ENCODE peak calls at places on chromosomes 6 and 20, in four cellular contexts. One of them, this sample, is unnamed. For H3K4me1 and H3K36me3, the result is how much of the 10 kb centered on the place peaks cover.

GRCh38 chr6:106547961-106548453 is 81.3 kb downstream of the RTN4IP1 start:
- DNase-seq in heart left ventricle: no peak
- DNase-seq in Peyer's patch: no peak
- DNase-seq in ovary: peak
- DNase-seq in this sample: peak

GRCh38 chr20:33450867-33451266 is 7.3 kb upstream of the SNTA1 start:
- DNase-seq in heart left ventricle: no peak
- DNase-seq in Peyer's patch: no peak
- DNase-seq in ovary: no peak
- DNase-seq in this sample: no peak

GRCh38 chr20:46959081-46959692 is 64.5 kb downstream of the EYA2 start:
- DNase-seq in heart left ventricle: no peak
- DNase-seq in Peyer's patch: no peak
- DNase-seq in ovary: no peak
- DNase-seq in this sample: no peak

GRCh38 chr20:43736588-43737091 is 9.8 kb upstream of the GTSF1L start:
- DNase-seq in heart left ventricle: no peak
- DNase-seq in Peyer's patch: no peak
- DNase-seq in ovary: no peak
- DNase-seq in this sample: no peak

GRCh38 chr6:135181333-135182119 is 418 bp downstream of the MYB start:
- DNase-seq in heart left ventricle: no peak
- DNase-seq in Peyer's patch: no peak
- DNase-seq in ovary: no peak
- DNase-seq in this sample: no peak

GRCh38 chr6:149332602-149333311 is 15.2 kb downstream of the TAB2 start:
- DNase-seq in heart left ventricle: no peak
- DNase-seq in Peyer's patch: no peak
- DNase-seq in ovary: no peak
- DNase-seq in this sample: no peak

GRCh38 chr6:152904678-152905077 is 78.2 kb downstream of the FBXO5 start:
- DNase-seq in heart left ventricle: no peak
- DNase-seq in Peyer's patch: no peak
- DNase-seq in ovary: no peak
- DNase-seq in this sample: no peak

GRCh38 chr6:94636780-94637385 is 940.5 kb upstream of the MANEA start:
- DNase-seq in heart left ventricle: no peak
- DNase-seq in Peyer's patch: no peak
- DNase-seq in ovary: no peak
- DNase-seq in this sample: no peak

GRCh38 chr20:59684685-59685212 is 80.4 kb downstream of the PHACTR3 start:
- DNase-seq in heart left ventricle: no peak
- DNase-seq in Peyer's patch: no peak
- DNase-seq in ovary: no peak
- DNase-seq in this sample: no peak

GRCh38 chr6:95802978-95803377 is 212.8 kb upstream of the FUT9 start:
- DNase-seq in heart left ventricle: no peak
- DNase-seq in Peyer's patch: no peak
- DNase-seq in ovary: no peak
- DNase-seq in this sample: no peak

GRCh38 chr6:43667245-43668150 is 20.1 kb downstream of the MRPS18A start:
- DNase-seq in heart left ventricle: peak
- DNase-seq in Peyer's patch: peak
- DNase-seq in ovary: peak
- DNase-seq in this sample: peak

GRCh38 chr6:42928748-42929087 is 562 bp upstream of the CNPY3 start:
- DNase-seq in heart left ventricle: no peak
- DNase-seq in Peyer's patch: peak
- DNase-seq in ovary: no peak
- DNase-seq in this sample: no peak

GRCh38 chr6:156423829-156424228 is 353.3 kb upstream of the ARID1B start:
- DNase-seq in heart left ventricle: no peak
- DNase-seq in Peyer's patch: no peak
- DNase-seq in ovary: no peak
- DNase-seq in this sample: no peak

GRCh38 chr6:56507517-56507916 is 135.2 kb downstream of the DST start:
- DNase-seq in heart left ventricle: peak
- DNase-seq in Peyer's patch: no peak
- DNase-seq in ovary: no peak
- DNase-seq in this sample: no peak

GRCh38 chr6:159979136-159979874 is 10.4 kb downstream of the IGF2R start:
- DNase-seq in heart left ventricle: peak
- DNase-seq in Peyer's patch: no peak
- DNase-seq in ovary: no peak
- DNase-seq in this sample: no peak

GRCh38 chr6:19231878-19232519 is 605.2 kb upstream of the ID4 start:
- DNase-seq in heart left ventricle: no peak
- DNase-seq in Peyer's patch: no peak
- DNase-seq in ovary: no peak
- DNase-seq in this sample: no peak

GRCh38 chr20:39524371-39524911 is 562.3 kb downstream of the DHX35 start:
- DNase-seq in heart left ventricle: no peak
- DNase-seq in Peyer's patch: no peak
- DNase-seq in ovary: no peak
- DNase-seq in this sample: no peak

GRCh38 chr6:168260385-168260987 is 59.1 kb downstream of the DACT2 start:
- DNase-seq in heart left ventricle: no peak
- DNase-seq in Peyer's patch: no peak
- DNase-seq in ovary: no peak
- DNase-seq in this sample: no peak

GRCh38 chr6:137933696-137934095 is 66.6 kb downstream of the TNFAIP3 start:
- DNase-seq in heart left ventricle: peak
- DNase-seq in Peyer's patch: no peak
- DNase-seq in ovary: peak
- DNase-seq in this sample: no peak

GRCh38 chr6:144879436-144879835 is 594.3 kb downstream of the UTRN start:
- DNase-seq in heart left ventricle: no peak
- DNase-seq in Peyer's patch: no peak
- DNase-seq in ovary: no peak
- DNase-seq in this sample: no peak

GRCh38 chr6:38171997-38172738 is 352.6 kb downstream of the ZFAND3 start:
- DNase-seq in heart left ventricle: peak
- DNase-seq in Peyer's patch: no peak
- DNase-seq in ovary: no peak
- DNase-seq in this sample: no peak

GRCh38 chr20:38880952-38881735 is 45.1 kb upstream of the FAM83D start:
- DNase-seq in heart left ventricle: no peak
- DNase-seq in Peyer's patch: peak
- DNase-seq in ovary: no peak
- DNase-seq in this sample: no peak

GRCh38 chr20:2705931-2706645 is 13.5 kb downstream of the EBF4 start:
- DNase-seq in heart left ventricle: no peak
- DNase-seq in Peyer's patch: no peak
- DNase-seq in ovary: no peak
- DNase-seq in this sample: no peak

GRCh38 chr6:148513145-148514071 is 170.8 kb downstream of the SASH1 start:
- DNase-seq in heart left ventricle: peak
- DNase-seq in Peyer's patch: no peak
- DNase-seq in ovary: no peak
- DNase-seq in this sample: no peak

GRCh38 chr6:161369339-161369738 is 95.5 kb upstream of the AGPAT4 start:
- DNase-seq in heart left ventricle: no peak
- DNase-seq in Peyer's patch: no peak
- DNase-seq in ovary: no peak
- DNase-seq in this sample: no peak

GRCh38 chr20:9025643-9026042 is 43.2 kb upstream of the PLCB4 start:
- DNase-seq in heart left ventricle: no peak
- DNase-seq in Peyer's patch: no peak
- DNase-seq in ovary: no peak
- DNase-seq in this sample: no peak

GRCh38 chr20:47276251-47276650 is 80.2 kb downstream of the ZMYND8 start:
- DNase-seq in heart left ventricle: no peak
- DNase-seq in Peyer's patch: no peak
- DNase-seq in ovary: no peak
- DNase-seq in this sample: no peak

GRCh38 chr20:62449951-62450815 is 22.8 kb upstream of the RBBP8NL start:
- DNase-seq in heart left ventricle: peak
- DNase-seq in Peyer's patch: no peak
- DNase-seq in ovary: no peak
- DNase-seq in this sample: no peak

GRCh38 chr20:48845000-48845399 is 17.2 kb upstream of the PREX1 start:
- DNase-seq in heart left ventricle: no peak
- DNase-seq in Peyer's patch: no peak
- DNase-seq in ovary: no peak
- DNase-seq in this sample: no peak

GRCh38 chr6:138146544-138146943 is 15.2 kb upstream of the ARFGEF3 start:
- DNase-seq in heart left ventricle: no peak
- DNase-seq in Peyer's patch: no peak
- DNase-seq in ovary: no peak
- DNase-seq in this sample: no peak

GRCh38 chr6:3913077-3913957 is 64.1 kb downstream of the FAM50B start:
- DNase-seq in heart left ventricle: peak
- DNase-seq in Peyer's patch: no peak
- DNase-seq in ovary: peak
- DNase-seq in this sample: peak

GRCh38 chr20:62598761-62599194 is 43.5 kb upstream of the SLCO4A1 start:
- DNase-seq in heart left ventricle: no peak
- DNase-seq in Peyer's patch: no peak
- DNase-seq in ovary: no peak
- DNase-seq in this sample: no peak

GRCh38 chr6:4133941-4134838 is 1.2 kb downstream of the ECI2 start:
- DNase-seq in heart left ventricle: no peak
- DNase-seq in Peyer's patch: peak
- DNase-seq in ovary: peak
- DNase-seq in this sample: peak

GRCh38 chr20:3420211-3420707 is 12.8 kb upstream of the DNAAF9 start:
- DNase-seq in heart left ventricle: peak
- DNase-seq in Peyer's patch: peak
- DNase-seq in ovary: no peak
- DNase-seq in this sample: peak

GRCh38 chr6:2790588-2790987 is 25.4 kb downstream of the WRNIP1 start:
- DNase-seq in heart left ventricle: no peak
- DNase-seq in Peyer's patch: no peak
- DNase-seq in ovary: no peak
- DNase-seq in this sample: no peak

GRCh38 chr6:143556529-143556928 is 45.0 kb upstream of the FUCA2 start:
- DNase-seq in heart left ventricle: no peak
- DNase-seq in Peyer's patch: no peak
- DNase-seq in ovary: no peak
- DNase-seq in this sample: no peak

GRCh38 chr20:58150772-58151171 is 77.7 kb downstream of the ANKRD60 start:
- DNase-seq in heart left ventricle: no peak
- DNase-seq in Peyer's patch: no peak
- DNase-seq in ovary: no peak
- DNase-seq in this sample: peak

GRCh38 chr6:15621203-15622044 is 41.4 kb downstream of the DTNBP1 start:
- DNase-seq in heart left ventricle: peak
- DNase-seq in Peyer's patch: no peak
- DNase-seq in ovary: no peak
- DNase-seq in this sample: no peak

GRCh38 chr6:51098801-51099200 is 280.1 kb downstream of the TFAP2B start:
- DNase-seq in heart left ventricle: no peak
- DNase-seq in Peyer's patch: no peak
- DNase-seq in ovary: no peak
- DNase-seq in this sample: no peak

GRCh38 chr6:128532827-128533226 is 12.4 kb upstream of the PTPRK start:
- DNase-seq in heart left ventricle: no peak
- DNase-seq in Peyer's patch: no peak
- DNase-seq in ovary: no peak
- DNase-seq in this sample: no peak
- H3K4me1 ChIP-seq in heart left ventricle: under half
- H3K4me1 ChIP-seq in Peyer's patch: under half
- H3K4me1 ChIP-seq in ovary: under half
- H3K4me1 ChIP-seq in this sample: under half

GRCh38 chr6:72564231-72564630 is 57.6 kb upstream of the KCNQ5 start:
- DNase-seq in heart left ventricle: no peak
- DNase-seq in Peyer's patch: no peak
- DNase-seq in ovary: no peak
- DNase-seq in this sample: no peak
- H3K36me3 ChIP-seq in heart left ventricle: under half
- H3K36me3 ChIP-seq in Peyer's patch: under half
- H3K36me3 ChIP-seq in ovary: under half
- H3K36me3 ChIP-seq in this sample: under half

GRCh38 chr20:17558154-17558940 is 11.5 kb upstream of the DSTN start:
- DNase-seq in heart left ventricle: peak
- DNase-seq in Peyer's patch: no peak
- DNase-seq in ovary: peak
- DNase-seq in this sample: peak
- TF ChIP-seq POLR2A in heart left ventricle: peak
- TF ChIP-seq POLR2A in Peyer's patch: no peak
- TF ChIP-seq POLR2A in ovary: no peak
- TF ChIP-seq POLR2A in this sample: no peak

DNA sequence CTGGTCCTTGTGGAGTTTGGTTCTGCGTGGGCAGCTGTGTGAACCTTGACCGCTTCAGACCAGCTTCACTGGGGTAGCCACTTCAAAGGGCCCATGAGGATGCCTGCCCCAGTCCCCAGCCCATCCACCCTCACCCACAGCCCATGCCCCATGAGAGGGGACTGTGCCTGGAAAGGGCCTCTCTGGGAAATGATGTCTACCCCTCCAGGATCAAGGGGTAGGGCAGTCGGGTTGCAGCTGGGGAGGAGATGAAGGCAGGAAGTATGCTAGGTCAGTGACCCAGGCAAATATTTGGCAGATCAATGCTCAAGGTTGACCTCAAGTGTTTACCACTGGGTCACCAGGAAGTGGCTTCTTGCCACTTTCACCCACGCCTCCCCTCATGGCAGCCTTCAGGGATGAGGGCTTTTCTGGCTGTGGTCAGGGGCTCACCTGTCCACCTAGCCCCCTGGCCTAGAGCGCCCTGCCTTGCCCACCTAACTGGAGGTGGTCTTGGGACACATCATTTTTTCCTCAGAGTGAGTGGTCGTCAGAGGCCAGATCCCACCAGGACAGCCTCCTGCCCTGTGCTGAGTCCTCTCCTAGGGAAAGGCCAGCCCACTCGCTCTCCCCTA is 109.5 kb downstream of the SNX5 start:
- DNase-seq in heart left ventricle: no peak
- DNase-seq in Peyer's patch: peak
- DNase-seq in ovary: no peak
- DNase-seq in this sample: no peak
- H3K4me1 ChIP-seq in heart left ventricle: under half
- H3K4me1 ChIP-seq in Peyer's patch: under half
- H3K4me1 ChIP-seq in ovary: under half
- H3K4me1 ChIP-seq in this sample: under half

GRCh38 chr20:36820073-36820472 is 46.5 kb upstream of the DSN1 start:
- DNase-seq in heart left ventricle: no peak
- DNase-seq in Peyer's patch: no peak
- DNase-seq in ovary: no peak
- DNase-seq in this sample: no peak

GRCh38 chr20:36819662-36820061 is 46.1 kb upstream of the DSN1 start:
- DNase-seq in heart left ventricle: no peak
- DNase-seq in Peyer's patch: no peak
- DNase-seq in ovary: no peak
- DNase-seq in this sample: no peak

GRCh38 chr20:36818185-36818584 is 44.6 kb upstream of the DSN1 start:
- DNase-seq in heart left ventricle: no peak
- DNase-seq in Peyer's patch: no peak
- DNase-seq in ovary: no peak
- DNase-seq in this sample: no peak

GRCh38 chr20:36817496-36817895 is 43.9 kb upstream of the DSN1 start:
- DNase-seq in heart left ventricle: no peak
- DNase-seq in Peyer's patch: no peak
- DNase-seq in ovary: no peak
- DNase-seq in this sample: no peak

GRCh38 chr20:36818831-36819230 is 45.3 kb upstream of the DSN1 start:
- DNase-seq in heart left ventricle: no peak
- DNase-seq in Peyer's patch: no peak
- DNase-seq in ovary: no peak
- DNase-seq in this sample: no peak
- H3K36me3 ChIP-seq in heart left ventricle: under half
- H3K36me3 ChIP-seq in Peyer's patch: under half
- H3K36me3 ChIP-seq in ovary: under half
- H3K36me3 ChIP-seq in this sample: under half

This sample was measured in prostate gland.